ENCODE peak calls at places on chromosomes 11 and 22, in six cellular contexts. One of them, this sample, is unnamed.

GRCh38 chr11:12863605-12864121 is 145.5 kb upstream of the RASSF10 start:
- DNase-seq in A549: no peak
- DNase-seq in uterus: no peak
- DNase-seq in lower leg skin: no peak
- DNase-seq in vagina: no peak
- DNase-seq in tibial nerve: no peak
- DNase-seq in this sample: no peak

GRCh38 chr11:122089111-122089510 is 26.9 kb downstream of the BLID start:
- DNase-seq in A549: no peak
- DNase-seq in uterus: no peak
- DNase-seq in lower leg skin: no peak
- DNase-seq in vagina: no peak
- DNase-seq in tibial nerve: no peak
- DNase-seq in this sample: no peak

GRCh38 chr22:35894464-35894878 is 134.2 kb downstream of the RBFOX2 start:
- DNase-seq in A549: no peak
- DNase-seq in uterus: peak
- DNase-seq in lower leg skin: no peak
- DNase-seq in vagina: no peak
- DNase-seq in tibial nerve: no peak
- DNase-seq in this sample: no peak

GRCh38 chr11:74306440-74307175 is 4.8 kb downstream of the P4HA3 start:
- DNase-seq in A549: no peak
- DNase-seq in uterus: no peak
- DNase-seq in lower leg skin: no peak
- DNase-seq in vagina: no peak
- DNase-seq in tibial nerve: no peak
- DNase-seq in this sample: no peak

GRCh38 chr11:123434911-123435310 is 4.8 kb downstream of the GRAMD1B start:
- DNase-seq in A549: no peak
- DNase-seq in uterus: no peak
- DNase-seq in lower leg skin: no peak
- DNase-seq in vagina: no peak
- DNase-seq in tibial nerve: no peak
- DNase-seq in this sample: no peak

GRCh38 chr11:36398261-36398953 is 102.3 kb downstream of the PRR5L start:
- DNase-seq in A549: no peak
- DNase-seq in uterus: no peak
- DNase-seq in lower leg skin: no peak
- DNase-seq in vagina: no peak
- DNase-seq in tibial nerve: no peak
- DNase-seq in this sample: no peak

GRCh38 chr11:41403462-41403861 is 56.0 kb downstream of the LRRC4C start:
- DNase-seq in A549: no peak
- DNase-seq in uterus: no peak
- DNase-seq in lower leg skin: no peak
- DNase-seq in vagina: no peak
- DNase-seq in tibial nerve: no peak
- DNase-seq in this sample: no peak

GRCh38 chr22:49547751-49548239 is 279.9 kb downstream of the BRD1 start:
- DNase-seq in A549: no peak
- DNase-seq in uterus: no peak
- DNase-seq in lower leg skin: no peak
- DNase-seq in vagina: no peak
- DNase-seq in tibial nerve: no peak
- DNase-seq in this sample: no peak

GRCh38 chr11:30992513-30992849 is 377.1 kb downstream of the DCDC1 start:
- DNase-seq in A549: peak
- DNase-seq in uterus: no peak
- DNase-seq in lower leg skin: no peak
- DNase-seq in vagina: no peak
- DNase-seq in tibial nerve: no peak
- DNase-seq in this sample: no peak

GRCh38 chr11:6315811-6316425 is 4.4 kb downstream of the CAVIN3 start:
- DNase-seq in A549: peak
- DNase-seq in uterus: peak
- DNase-seq in lower leg skin: peak
- DNase-seq in vagina: no peak
- DNase-seq in tibial nerve: peak
- DNase-seq in this sample: peak

GRCh38 chr11:86103808-86104207 is 34.9 kb upstream of the PICALM start:
- DNase-seq in A549: no peak
- DNase-seq in uterus: no peak
- DNase-seq in lower leg skin: no peak
- DNase-seq in vagina: no peak
- DNase-seq in tibial nerve: no peak
- DNase-seq in this sample: no peak

GRCh38 chr11:119432484-119433368 is 9.8 kb upstream of the THY1 start:
- DNase-seq in A549: no peak
- DNase-seq in uterus: no peak
- DNase-seq in lower leg skin: no peak
- DNase-seq in vagina: no peak
- DNase-seq in tibial nerve: no peak
- DNase-seq in this sample: no peak

GRCh38 chr11:115871161-115871750 is 367.0 kb upstream of the CADM1 start:
- DNase-seq in A549: no peak
- DNase-seq in uterus: no peak
- DNase-seq in lower leg skin: no peak
- DNase-seq in vagina: no peak
- DNase-seq in tibial nerve: no peak
- DNase-seq in this sample: no peak

GRCh38 chr22:46073683-46074504 is 76.4 kb upstream of the PPARA start:
- DNase-seq in A549: no peak
- DNase-seq in uterus: peak
- DNase-seq in lower leg skin: no peak
- DNase-seq in vagina: no peak
- DNase-seq in tibial nerve: peak
- DNase-seq in this sample: no peak

DNA sequence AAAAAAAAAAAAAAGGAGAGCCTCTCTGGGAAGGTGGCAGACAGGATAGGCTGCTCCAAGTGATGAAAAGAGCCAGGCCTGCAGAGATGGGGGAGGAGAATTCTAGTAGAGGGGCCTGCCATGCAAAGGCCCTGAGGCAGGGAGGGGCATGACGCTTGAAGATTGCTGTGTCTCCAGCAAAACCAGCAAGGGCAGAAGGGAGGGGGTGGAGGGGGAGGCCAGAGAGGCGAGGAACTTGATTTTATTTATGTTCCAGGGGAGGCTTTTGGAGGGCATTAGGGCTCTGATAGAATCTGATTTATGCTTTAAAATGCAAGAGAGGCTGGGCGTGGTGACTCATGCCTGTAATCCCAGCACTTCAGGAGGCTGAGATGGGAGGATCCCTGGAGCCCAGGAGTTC is 16.7 kb upstream of the PACSIN2 start:
- DNase-seq in A549: no peak
- DNase-seq in uterus: no peak
- DNase-seq in lower leg skin: no peak
- DNase-seq in vagina: no peak
- DNase-seq in tibial nerve: no peak
- DNase-seq in this sample: no peak
- TF ChIP-seq POLR2A in A549: no peak
- TF ChIP-seq POLR2A in uterus: no peak
- TF ChIP-seq POLR2A in lower leg skin: no peak
- TF ChIP-seq POLR2A in vagina: no peak
- TF ChIP-seq POLR2A in tibial nerve: no peak
- TF ChIP-seq POLR2A in this sample: no peak

GRCh38 chr22:39214006-39214382 is 30.8 kb downstream of the PDGFB start:
- DNase-seq in A549: no peak
- DNase-seq in uterus: peak
- DNase-seq in lower leg skin: no peak
- DNase-seq in vagina: no peak
- DNase-seq in tibial nerve: no peak
- DNase-seq in this sample: no peak

GRCh38 chr22:39216143-39216490 is 28.7 kb downstream of the PDGFB start:
- DNase-seq in A549: no peak
- DNase-seq in uterus: peak
- DNase-seq in lower leg skin: no peak
- DNase-seq in vagina: no peak
- DNase-seq in tibial nerve: no peak
- DNase-seq in this sample: no peak

GRCh38 chr22:39215070-39215396 is 29.7 kb downstream of the PDGFB start:
- DNase-seq in A549: no peak
- DNase-seq in uterus: no peak
- DNase-seq in lower leg skin: no peak
- DNase-seq in vagina: no peak
- DNase-seq in tibial nerve: no peak
- DNase-seq in this sample: no peak

GRCh38 chr22:39215430-39216142 is 29.2 kb downstream of the PDGFB start:
- DNase-seq in A549: peak
- DNase-seq in uterus: peak
- DNase-seq in lower leg skin: no peak
- DNase-seq in vagina: no peak
- DNase-seq in tibial nerve: no peak
- DNase-seq in this sample: no peak

GRCh38 chr22:39214383-39215069 is 30.3 kb downstream of the PDGFB start:
- DNase-seq in A549: peak
- DNase-seq in uterus: peak
- DNase-seq in lower leg skin: no peak
- DNase-seq in vagina: no peak
- DNase-seq in tibial nerve: no peak
- DNase-seq in this sample: peak
- TF ChIP-seq POLR2A in A549: no peak
- TF ChIP-seq POLR2A in uterus: no peak
- TF ChIP-seq POLR2A in lower leg skin: no peak
- TF ChIP-seq POLR2A in vagina: no peak
- TF ChIP-seq POLR2A in tibial nerve: no peak
- TF ChIP-seq POLR2A in this sample: no peak

GRCh38 chr11:59187587-59187986 is 15.7 kb downstream of the DTX4 start:
- DNase-seq in A549: no peak
- DNase-seq in uterus: peak
- DNase-seq in lower leg skin: peak
- DNase-seq in vagina: peak
- DNase-seq in tibial nerve: peak
- DNase-seq in this sample: no peak
- TF ChIP-seq POLR2A in A549: no peak
- TF ChIP-seq POLR2A in uterus: no peak
- TF ChIP-seq POLR2A in lower leg skin: no peak
- TF ChIP-seq POLR2A in vagina: no peak
- TF ChIP-seq POLR2A in tibial nerve: no peak
- TF ChIP-seq POLR2A in this sample: no peak

DNA sequence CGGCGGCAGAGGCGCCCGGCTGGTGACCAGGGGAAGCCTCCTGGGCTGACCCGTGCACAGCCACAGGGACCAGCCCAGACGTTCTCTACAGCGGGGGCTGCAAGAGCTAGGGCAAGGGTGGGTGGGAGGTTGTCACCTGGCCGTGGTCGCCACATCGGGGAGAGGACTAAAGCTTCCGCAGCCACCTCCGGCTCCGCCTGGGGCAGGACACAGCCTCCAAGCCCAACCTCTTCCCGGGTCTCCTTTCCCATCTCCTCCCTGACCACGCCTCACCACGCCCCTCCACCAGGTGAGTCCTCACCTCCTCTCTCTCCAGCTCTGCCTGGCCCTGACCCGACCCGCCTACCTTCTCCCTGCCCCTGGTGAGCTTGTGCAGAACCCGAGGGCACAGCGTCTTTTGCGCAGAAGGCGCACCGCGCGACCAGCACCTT is 75.9 kb upstream of the LMO1 start:
- DNase-seq in A549: no peak
- DNase-seq in uterus: no peak
- DNase-seq in lower leg skin: no peak
- DNase-seq in vagina: no peak
- DNase-seq in tibial nerve: no peak
- DNase-seq in this sample: no peak
- TF ChIP-seq POLR2A in A549: no peak
- TF ChIP-seq POLR2A in uterus: no peak
- TF ChIP-seq POLR2A in lower leg skin: no peak
- TF ChIP-seq POLR2A in vagina: no peak
- TF ChIP-seq POLR2A in tibial nerve: no peak
- TF ChIP-seq POLR2A in this sample: no peak

GRCh38 chr22:41907436-41908401 is 7.2 kb downstream of the SHISA8 start:
- DNase-seq in A549: no peak
- DNase-seq in uterus: no peak
- DNase-seq in lower leg skin: no peak
- DNase-seq in vagina: no peak
- DNase-seq in tibial nerve: no peak
- DNase-seq in this sample: peak
- TF ChIP-seq POLR2A in A549: no peak
- TF ChIP-seq POLR2A in uterus: no peak
- TF ChIP-seq POLR2A in lower leg skin: no peak
- TF ChIP-seq POLR2A in vagina: no peak
- TF ChIP-seq POLR2A in tibial nerve: no peak
- TF ChIP-seq POLR2A in this sample: no peak

DNA sequence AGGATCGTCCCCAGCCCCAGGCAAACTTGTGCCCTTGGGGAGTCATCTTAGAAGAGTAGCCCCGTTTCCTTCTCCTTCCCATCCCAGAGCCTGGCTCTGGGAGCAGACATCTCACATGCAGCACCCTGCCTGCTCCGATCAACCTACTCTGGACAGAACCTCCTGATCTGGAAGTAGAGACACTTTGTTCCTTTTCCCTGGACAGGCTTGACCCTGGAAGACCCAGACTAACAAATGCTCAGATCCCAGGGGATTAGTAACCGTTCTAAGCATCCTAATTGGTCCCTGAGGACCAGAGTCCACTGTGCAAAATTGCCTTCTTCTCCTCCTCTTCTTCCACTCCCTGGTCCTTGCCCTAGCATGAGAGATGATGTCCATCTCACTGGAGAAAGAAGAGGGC is 157.6 kb downstream of the FEZ1 start:
- DNase-seq in A549: no peak
- DNase-seq in uterus: no peak
- DNase-seq in lower leg skin: no peak
- DNase-seq in vagina: no peak
- DNase-seq in tibial nerve: no peak
- DNase-seq in this sample: no peak
- TF ChIP-seq POLR2A in A549: no peak
- TF ChIP-seq POLR2A in uterus: no peak
- TF ChIP-seq POLR2A in lower leg skin: no peak
- TF ChIP-seq POLR2A in vagina: no peak
- TF ChIP-seq POLR2A in tibial nerve: no peak
- TF ChIP-seq POLR2A in this sample: no peak

GRCh38 chr22:38313384-38313955 is 3.8 kb downstream of the CSNK1E start:
- DNase-seq in A549: no peak
- DNase-seq in uterus: peak
- DNase-seq in lower leg skin: no peak
- DNase-seq in vagina: no peak
- DNase-seq in tibial nerve: no peak
- DNase-seq in this sample: no peak
- TF ChIP-seq POLR2A in A549: no peak
- TF ChIP-seq POLR2A in uterus: no peak
- TF ChIP-seq POLR2A in lower leg skin: no peak
- TF ChIP-seq POLR2A in vagina: no peak
- TF ChIP-seq POLR2A in tibial nerve: peak
- TF ChIP-seq POLR2A in this sample: no peak

GRCh38 chr22:37019309-37020191 is at the start of the genes MPST and TST:
- DNase-seq in A549: no peak
- DNase-seq in uterus: peak
- DNase-seq in lower leg skin: peak
- DNase-seq in vagina: no peak
- DNase-seq in tibial nerve: peak
- DNase-seq in this sample: peak
- TF ChIP-seq POLR2A in A549: peak
- TF ChIP-seq POLR2A in uterus: peak
- TF ChIP-seq POLR2A in lower leg skin: no peak
- TF ChIP-seq POLR2A in vagina: peak
- TF ChIP-seq POLR2A in tibial nerve: peak
- TF ChIP-seq POLR2A in this sample: peak

This sample was measured in H54.